ENCODE peak calls at places on chromosome 14, in four cellular contexts. E, I, M and K are unnamed samples.

GRCh38 chr14:96072076-96072475 is 32.9 kb downstream of the C14orf132 start:
- DNase-seq in E (no peak), I (no peak), M (peak), K (no peak)

GRCh38 chr14:54797556-54797955 is 105.1 kb downstream of the GCH1 start:
- DNase-seq in E (no peak), I (no peak), M (peak), K (no peak)

GRCh38 chr14:100692256-100692655 is 34.4 kb upstream of the DLK1 start:
- DNase-seq in E (no peak), I (no peak), M (no peak), K (no peak)

GRCh38 chr14:21233457-21234076 is 35.7 kb downstream of the HNRNPC start:
- DNase-seq in E (no peak), I (peak), M (no peak), K (no peak)

GRCh38 chr14:77035267-77035666 is 6.8 kb upstream of the IRF2BPL start:
- DNase-seq in E (no peak), I (no peak), M (no peak), K (no peak)

GRCh38 chr14:102942069-102942468 is 19.6 kb downstream of the AMN start:
- DNase-seq in E (no peak), I (no peak), M (peak), K (no peak)

GRCh38 chr14:104436741-104437701 is 142.5 kb upstream of the C14orf180 start:
- DNase-seq in E (no peak), I (no peak), M (peak), K (no peak)

GRCh38 chr14:30588873-30589272 is 29.9 kb downstream of the G2E3 start:
- DNase-seq in E (no peak), I (no peak), M (no peak), K (no peak)

GRCh38 chr14:100708349-100709217 is 18.1 kb upstream of the DLK1 start:
- DNase-seq in E (peak), I (no peak), M (peak), K (no peak)

GRCh38 chr14:46036099-46036498 is 615.5 kb downstream of the RPL10L start:
- DNase-seq in E (no peak), I (no peak), M (no peak), K (no peak)

GRCh38 chr14:100536721-100537700 is 50.2 kb downstream of the BEGAIN start:
- DNase-seq in E (no peak), I (no peak), M (peak), K (peak)

GRCh38 chr14:21476526-21476924 is 234 bp downstream of the RAB2B start:
- DNase-seq in E (no peak), I (peak), M (no peak), K (no peak)

GRCh38 chr14:104239866-104240301 is 101.5 kb downstream of the KIF26A start:
- DNase-seq in E (no peak), I (no peak), M (peak), K (no peak)

GRCh38 chr14:88729159-88729558 is 63.6 kb downstream of the EML5 start:
- DNase-seq in E (no peak), I (peak), M (no peak), K (no peak)

GRCh38 chr14:53412819-53413664 is 259.9 kb upstream of the DDHD1 start:
- DNase-seq in E (peak), I (peak), M (no peak), K (peak)

GRCh38 chr14:75917322-75918251 is 64.2 kb downstream of the TGFB3 start:
- DNase-seq in E (peak), I (no peak), M (no peak), K (no peak)

GRCh38 chr14:100891051-100891450 is 12.5 kb downstream of the RTL1 start:
- DNase-seq in E (no peak), I (no peak), M (peak), K (no peak)